ENCODE peak calls at places on chromosomes 5 and 9, in five cellular contexts. F is mucosa of descending colon, I is PC-9, O is GM20000, N is cardiac fibroblast. Q is an unnamed sample.

GRCh38 chr9:9214052-9214451 is 1398.8 kb downstream of the PTPRD start:
- DNase-seq in F (no peak), I (no peak), O (no peak), N (no peak), Q (no peak)

GRCh38 chr9:77846957-77847574 is 184.5 kb downstream of the GNAQ start:
- DNase-seq in F (no peak), I (no peak), O (no peak), N (peak), Q (no peak)

GRCh38 chr5:1987471-1987870 is 104.7 kb upstream of the IRX4 start:
- DNase-seq in F (no peak), I (no peak), O (no peak), N (no peak), Q (no peak)

GRCh38 chr9:18531127-18531526 is 57.2 kb downstream of the ADAMTSL1 start:
- DNase-seq in F (no peak), I (no peak), O (no peak), N (no peak), Q (no peak)

GRCh38 chr9:137439158-137439714 is 1.9 kb downstream of the ENTPD8 start:
- DNase-seq in F (peak), I (no peak), O (no peak), N (no peak), Q (no peak)

GRCh38 chr9:124358617-124359016 is 56.6 kb downstream of the PSMB7 start:
- DNase-seq in F (no peak), I (no peak), O (no peak), N (no peak), Q (no peak)

GRCh38 chr5:3592298-3592697 is 3.3 kb upstream of the IRX1 start:
- DNase-seq in F (no peak), I (no peak), O (no peak), N (no peak), Q (no peak)

GRCh38 chr9:18793122-18793521 is 239.9 kb downstream of the SAXO1 start:
- DNase-seq in F (no peak), I (no peak), O (no peak), N (no peak), Q (no peak)

GRCh38 chr5:90675222-90675621 is 116.6 kb downstream of the ADGRV1 start:
- DNase-seq in F (no peak), I (no peak), O (no peak), N (no peak), Q (no peak)

GRCh38 chr9:98584059-98584458 is 124.7 kb downstream of the GABBR2 start:
- DNase-seq in F (no peak), I (no peak), O (no peak), N (no peak), Q (no peak)

GRCh38 chr9:128123451-128124080 is 4.0 kb downstream of the PTGES2 start:
- DNase-seq in F (peak), I (no peak), O (no peak), N (no peak), Q (no peak)

GRCh38 chr5:173888473-173889135 is 455 bp downstream of the CPEB4 start:
- DNase-seq in F (peak), I (no peak), O (no peak), N (peak), Q (no peak)

GRCh38 chr5:67350600-67351315 is 154.2 kb upstream of the CD180 start:
- DNase-seq in F (no peak), I (no peak), O (no peak), N (peak), Q (no peak)

GRCh38 chr9:126965541-126966428 is 51.2 kb downstream of the RALGPS1 start:
- DNase-seq in F (peak), I (peak), O (peak), N (peak), Q (peak)

GRCh38 chr5:69525490-69525889 is 32.9 kb downstream of the OCLN start:
- DNase-seq in F (no peak), I (no peak), O (no peak), N (no peak), Q (no peak)

GRCh38 chr5:117201016-117201415 is 626.4 kb upstream of the SEMA6A start:
- DNase-seq in F (no peak), I (no peak), O (no peak), N (peak), Q (no peak)

GRCh38 chr5:150139334-150139733 is 16.3 kb downstream of the PDGFRB start:
- DNase-seq in F (no peak), I (no peak), O (no peak), N (no peak), Q (no peak)

DNA sequence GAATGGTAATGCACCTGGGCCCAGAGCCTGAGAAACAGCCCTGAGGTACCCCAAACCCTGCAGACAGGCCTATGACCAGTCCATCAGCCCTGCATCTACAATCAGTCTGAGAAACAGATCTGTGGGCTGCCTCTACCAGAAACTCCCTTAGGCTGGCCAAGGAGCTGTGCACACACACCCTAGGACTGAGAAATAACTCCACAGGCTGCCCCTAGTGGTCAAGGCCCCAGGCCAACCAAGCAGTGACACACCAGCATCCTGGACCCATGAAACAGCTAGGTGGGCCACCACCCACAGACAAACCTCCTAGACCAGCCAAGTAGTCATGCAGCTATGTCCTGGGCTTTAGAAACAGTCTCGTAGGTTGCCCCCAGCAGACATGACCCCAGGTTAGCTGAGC is 253.6 kb upstream of the VLDLR start:
- DNase-seq in F (no peak), I (no peak), O (no peak), N (no peak), Q (no peak)
- TF ChIP-seq CTCF in F (no peak), I (no peak), O (peak), N (no peak), Q (no peak)

GRCh38 chr5:151718653-151719052 is 31.9 kb upstream of the SPARC start:
- DNase-seq in F (no peak), I (no peak), O (no peak), N (peak), Q (no peak)
- TF ChIP-seq CTCF in F (no peak), I (no peak), O (no peak), N (no peak), Q (no peak)

GRCh38 chr5:181207214-181207959 is 2.4 kb upstream of the TRIM7 start:
- DNase-seq in F (peak), I (peak), O (peak), N (peak), Q (peak)

GRCh38 chr5:181207960-181208253 is 2.9 kb upstream of the TRIM7 start:
- DNase-seq in F (no peak), I (no peak), O (no peak), N (no peak), Q (no peak)

GRCh38 chr5:181212080-181212479 is 7.1 kb upstream of the TRIM7 start:
- DNase-seq in F (no peak), I (no peak), O (no peak), N (no peak), Q (no peak)

GRCh38 chr5:181212934-181213333 is 7.9 kb upstream of the TRIM7 start:
- DNase-seq in F (no peak), I (no peak), O (no peak), N (no peak), Q (no peak)

GRCh38 chr5:181211208-181211607 is 6.2 kb upstream of the TRIM7 start:
- DNase-seq in F (no peak), I (no peak), O (no peak), N (no peak), Q (no peak)
- TF ChIP-seq CTCF in F (no peak), I (no peak), O (no peak), N (no peak), Q (no peak)

GRCh38 chr5:85049020-85049419 is 664.3 kb upstream of the EDIL3 start:
- DNase-seq in F (no peak), I (peak), O (no peak), N (peak), Q (no peak)
- TF ChIP-seq CTCF in F (no peak), I (peak), O (no peak), N (peak), Q (no peak)

DNA sequence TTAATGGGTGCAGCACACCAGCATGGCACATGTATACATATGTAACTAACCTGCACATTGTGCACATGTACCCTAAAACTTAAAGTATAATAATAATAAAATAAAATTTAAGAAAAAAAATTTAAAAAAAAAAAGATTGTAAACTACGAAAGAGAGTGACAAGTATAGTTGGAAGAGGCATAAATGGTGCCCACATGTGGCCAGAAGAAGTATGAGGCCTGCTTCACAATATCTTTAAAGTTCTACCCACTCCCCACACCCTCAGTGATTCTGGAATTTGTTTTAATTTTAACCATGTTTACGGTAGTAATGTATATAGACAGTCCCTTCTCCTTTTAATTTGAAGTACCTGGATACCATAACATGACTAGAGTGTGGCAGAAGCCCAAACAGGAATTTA is 172.7 kb downstream of the CHSY3 start:
- DNase-seq in F (no peak), I (no peak), O (no peak), N (no peak), Q (no peak)
- TF ChIP-seq CTCF in F (no peak), I (peak), O (no peak), N (peak), Q (peak)

Q was measured in AG09319.